ENCODE peak calls at places on chromosomes 6 and 20, in eight cellular contexts. One of them, this sample, is unnamed.

GRCh38 chr20:25195962-25196700 is 619 bp downstream of the ENTPD6 start:
- DNase-seq in uterus: no peak
- DNase-seq in breast epithelium: peak; percentile 72
- DNase-seq in CD4-positive, alpha-beta memory T cell: no peak
- DNase-seq in heart right ventricle: no peak
- DNase-seq in psoas muscle: peak; percentile 77
- DNase-seq in PC-9: peak; percentile 58
- DNase-seq in pancreas: peak; percentile 57
- DNase-seq in this sample: peak; percentile 35

GRCh38 chr6:158611600-158612041 is 32.9 kb downstream of the DYNLT1 start:
- DNase-seq in heart right ventricle: no peak
- DNase-seq in breast epithelium: no peak
- DNase-seq in psoas muscle: no peak
- DNase-seq in uterus: no peak
- DNase-seq in pancreas: no peak
- DNase-seq in PC-9: peak; percentile 51
- DNase-seq in CD4-positive, alpha-beta memory T cell: no peak
- DNase-seq in this sample: no peak

GRCh38 chr20:17625246-17626051 is 55.6 kb downstream of the DSTN start:
- DNase-seq in heart right ventricle: no peak
- DNase-seq in uterus: peak; percentile 13
- DNase-seq in breast epithelium: peak; percentile 40
- DNase-seq in PC-9: no peak
- DNase-seq in psoas muscle: peak; percentile 47
- DNase-seq in CD4-positive, alpha-beta memory T cell: no peak
- DNase-seq in pancreas: no peak
- DNase-seq in this sample: no peak

GRCh38 chr6:141321486-141322347 is 811.0 kb upstream of the GJE1 start:
- DNase-seq in psoas muscle: no peak
- DNase-seq in uterus: no peak
- DNase-seq in PC-9: no peak
- DNase-seq in CD4-positive, alpha-beta memory T cell: no peak
- DNase-seq in heart right ventricle: no peak
- DNase-seq in pancreas: no peak
- DNase-seq in breast epithelium: no peak
- DNase-seq in this sample: no peak

GRCh38 chr20:5222919-5223634 is 93.7 kb downstream of the PROKR2 start:
- DNase-seq in PC-9: peak; percentile 58
- DNase-seq in uterus: no peak
- DNase-seq in heart right ventricle: peak; percentile 48
- DNase-seq in CD4-positive, alpha-beta memory T cell: peak; percentile 53
- DNase-seq in psoas muscle: peak; percentile 70
- DNase-seq in pancreas: peak; percentile 45
- DNase-seq in breast epithelium: no peak
- DNase-seq in this sample: peak; percentile 41

GRCh38 chr20:4090756-4091331 is 75.5 kb upstream of the RNF24 start:
- DNase-seq in pancreas: no peak
- DNase-seq in uterus: no peak
- DNase-seq in breast epithelium: no peak
- DNase-seq in PC-9: no peak
- DNase-seq in heart right ventricle: no peak
- DNase-seq in psoas muscle: no peak
- DNase-seq in CD4-positive, alpha-beta memory T cell: no peak
- DNase-seq in this sample: no peak

GRCh38 chr6:74137910-74138309 is 441.9 kb downstream of the CD109 start:
- DNase-seq in CD4-positive, alpha-beta memory T cell: no peak
- DNase-seq in PC-9: no peak
- DNase-seq in psoas muscle: no peak
- DNase-seq in heart right ventricle: no peak
- DNase-seq in uterus: no peak
- DNase-seq in pancreas: no peak
- DNase-seq in breast epithelium: no peak
- DNase-seq in this sample: peak; percentile 8

GRCh38 chr20:25299801-25300200 is 51.9 kb downstream of the PYGB start:
- DNase-seq in pancreas: no peak
- DNase-seq in psoas muscle: no peak
- DNase-seq in heart right ventricle: no peak
- DNase-seq in PC-9: peak; percentile 49
- DNase-seq in CD4-positive, alpha-beta memory T cell: no peak
- DNase-seq in uterus: no peak
- DNase-seq in breast epithelium: no peak
- DNase-seq in this sample: no peak

GRCh38 chr6:13574149-13574570 is 241 bp upstream of the SIRT5 start:
- DNase-seq in heart right ventricle: peak; percentile 93
- DNase-seq in breast epithelium: peak; percentile 90
- DNase-seq in pancreas: peak; percentile 94
- DNase-seq in PC-9: peak; percentile 96
- DNase-seq in uterus: peak; percentile 92
- DNase-seq in CD4-positive, alpha-beta memory T cell: peak; percentile 94
- DNase-seq in psoas muscle: peak; percentile 95
- DNase-seq in this sample: peak; percentile 95

GRCh38 chr6:113690255-113690956 is 166.7 kb upstream of the MARCKS start:
- DNase-seq in heart right ventricle: no peak
- DNase-seq in psoas muscle: no peak
- DNase-seq in pancreas: peak; percentile 45
- DNase-seq in CD4-positive, alpha-beta memory T cell: no peak
- DNase-seq in PC-9: peak; percentile 21
- DNase-seq in breast epithelium: no peak
- DNase-seq in uterus: no peak
- DNase-seq in this sample: peak; percentile 13

GRCh38 chr6:75481936-75482593 is 11.5 kb downstream of the FILIP1 start:
- DNase-seq in breast epithelium: no peak
- DNase-seq in psoas muscle: no peak
- DNase-seq in CD4-positive, alpha-beta memory T cell: no peak
- DNase-seq in pancreas: no peak
- DNase-seq in PC-9: no peak
- DNase-seq in uterus: peak; percentile 57
- DNase-seq in heart right ventricle: no peak
- DNase-seq in this sample: no peak

GRCh38 chr6:98769546-98769945 is 64.8 kb upstream of the POU3F2 start:
- DNase-seq in psoas muscle: no peak
- DNase-seq in breast epithelium: no peak
- DNase-seq in PC-9: no peak
- DNase-seq in CD4-positive, alpha-beta memory T cell: no peak
- DNase-seq in pancreas: no peak
- DNase-seq in uterus: no peak
- DNase-seq in heart right ventricle: no peak
- DNase-seq in this sample: peak; percentile 55

GRCh38 chr6:2752477-2753115 is 1.9 kb upstream of the MYLK4 start:
- DNase-seq in heart right ventricle: no peak
- DNase-seq in breast epithelium: no peak
- DNase-seq in CD4-positive, alpha-beta memory T cell: no peak
- DNase-seq in PC-9: no peak
- DNase-seq in pancreas: no peak
- DNase-seq in uterus: no peak
- DNase-seq in psoas muscle: no peak
- DNase-seq in this sample: no peak

GRCh38 chr6:1346556-1347186 is 34.8 kb downstream of the FOXQ1 start:
- DNase-seq in PC-9: no peak
- DNase-seq in psoas muscle: no peak
- DNase-seq in pancreas: no peak
- DNase-seq in breast epithelium: no peak
- DNase-seq in CD4-positive, alpha-beta memory T cell: no peak
- DNase-seq in heart right ventricle: no peak
- DNase-seq in uterus: no peak
- DNase-seq in this sample: no peak

GRCh38 chr6:157597461-157598312 is 216.7 kb downstream of the ZDHHC14 start:
- DNase-seq in heart right ventricle: peak; percentile 49
- DNase-seq in breast epithelium: peak; percentile 69
- DNase-seq in pancreas: peak; percentile 66
- DNase-seq in uterus: peak; percentile 55
- DNase-seq in psoas muscle: no peak
- DNase-seq in CD4-positive, alpha-beta memory T cell: no peak
- DNase-seq in PC-9: peak; percentile 42
- DNase-seq in this sample: peak; percentile 62

GRCh38 chr20:58550661-58551060 is 35.5 kb upstream of the APCDD1L start:
- DNase-seq in psoas muscle: no peak
- DNase-seq in pancreas: no peak
- DNase-seq in uterus: no peak
- DNase-seq in breast epithelium: peak; percentile 51
- DNase-seq in PC-9: no peak
- DNase-seq in CD4-positive, alpha-beta memory T cell: no peak
- DNase-seq in heart right ventricle: no peak
- DNase-seq in this sample: no peak

GRCh38 chr6:39102024-39102820 is 12.8 kb downstream of the SAYSD1 start:
- DNase-seq in uterus: no peak
- DNase-seq in psoas muscle: no peak
- DNase-seq in breast epithelium: no peak
- DNase-seq in CD4-positive, alpha-beta memory T cell: no peak
- DNase-seq in PC-9: no peak
- DNase-seq in pancreas: peak; percentile 63
- DNase-seq in heart right ventricle: no peak
- DNase-seq in this sample: peak; percentile 73

GRCh38 chr6:168221000-168221399 is 98.6 kb downstream of the DACT2 start:
- DNase-seq in CD4-positive, alpha-beta memory T cell: no peak
- DNase-seq in breast epithelium: no peak
- DNase-seq in PC-9: no peak
- DNase-seq in uterus: no peak
- DNase-seq in heart right ventricle: no peak
- DNase-seq in psoas muscle: no peak
- DNase-seq in pancreas: no peak
- DNase-seq in this sample: no peak

GRCh38 chr6:8219352-8219943 is 117.1 kb upstream of the EEF1E1 start:
- DNase-seq in heart right ventricle: peak; percentile 21
- DNase-seq in breast epithelium: no peak
- DNase-seq in PC-9: peak; percentile 33
- DNase-seq in CD4-positive, alpha-beta memory T cell: no peak
- DNase-seq in psoas muscle: no peak
- DNase-seq in pancreas: peak; percentile 46
- DNase-seq in uterus: peak; percentile 22
- DNase-seq in this sample: peak; percentile 62

DNA sequence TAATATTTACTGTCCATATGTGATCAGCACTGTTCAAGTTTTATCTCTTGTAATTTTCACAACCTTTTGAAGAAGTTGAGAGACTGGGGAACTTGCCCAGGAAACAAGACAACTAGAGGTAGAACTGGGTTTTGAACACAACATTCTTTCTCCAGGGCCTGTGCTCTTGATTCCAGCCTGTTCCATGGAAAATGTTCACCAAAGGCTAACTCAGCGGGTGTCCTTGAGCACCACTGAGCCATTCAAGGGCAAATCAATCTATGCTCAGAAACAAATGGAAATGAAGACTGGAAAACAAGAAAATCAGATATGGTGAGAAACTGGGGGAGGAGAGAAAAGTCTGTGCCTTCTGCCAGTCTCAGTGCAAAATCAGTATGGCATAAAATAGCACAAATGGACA is 682.2 kb upstream of the AGPAT4 start:
- DNase-seq in pancreas: no peak
- DNase-seq in breast epithelium: no peak
- DNase-seq in CD4-positive, alpha-beta memory T cell: no peak
- DNase-seq in heart right ventricle: no peak
- DNase-seq in uterus: no peak
- DNase-seq in psoas muscle: no peak
- DNase-seq in PC-9: no peak
- DNase-seq in this sample: no peak
- H3K27me3 ChIP-seq in pancreas: no peaks in the 10 kb centered on the region
- H3K27me3 ChIP-seq in breast epithelium: no peaks in the 10 kb centered on the region
- H3K27me3 ChIP-seq in CD4-positive, alpha-beta memory T cell: no peaks in the 10 kb centered on the region
- H3K27me3 ChIP-seq in heart right ventricle: no peaks in the 10 kb centered on the region
- H3K27me3 ChIP-seq in uterus: no peaks in the 10 kb centered on the region
- H3K27me3 ChIP-seq in psoas muscle: no peaks in the 10 kb centered on the region
- H3K27me3 ChIP-seq in PC-9: peaks cover 22% of the 10 kb centered on the region
- H3K27me3 ChIP-seq in this sample: no peaks in the 10 kb centered on the region

DNA sequence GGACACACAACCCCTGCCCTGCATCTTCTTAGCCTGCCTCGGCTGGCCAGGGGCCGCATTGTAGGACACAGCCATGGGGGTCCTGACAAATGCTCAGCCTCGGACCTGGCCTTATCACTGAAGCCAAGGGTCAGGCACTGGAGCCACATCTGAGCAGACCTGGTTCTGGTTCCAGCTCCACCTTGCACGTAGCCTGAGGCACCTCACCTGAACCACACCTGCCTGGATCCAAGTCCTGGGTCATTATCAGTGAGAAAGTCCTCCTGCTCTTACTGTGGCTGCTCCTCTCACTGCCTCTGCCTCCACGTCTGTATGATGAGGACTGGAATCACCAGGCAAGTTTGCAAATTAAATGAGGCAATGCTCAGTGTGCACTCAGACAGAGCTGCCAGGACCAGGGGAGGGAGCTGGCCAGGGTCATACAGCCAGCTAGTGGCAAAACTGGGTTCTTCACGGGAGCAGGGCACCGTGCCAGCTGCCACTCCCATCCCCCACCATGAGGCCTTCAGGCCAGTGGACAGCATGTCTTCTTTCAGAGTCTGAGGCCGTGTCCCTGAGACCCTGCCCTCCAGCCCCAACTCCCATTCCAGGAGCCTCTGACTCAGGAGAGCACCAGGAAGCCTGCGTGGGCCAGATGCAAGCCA is 40.2 kb downstream of the MRPL14 start:
- DNase-seq in psoas muscle: peak; percentile 88
- DNase-seq in CD4-positive, alpha-beta memory T cell: no peak
- DNase-seq in heart right ventricle: no peak
- DNase-seq in uterus: no peak
- DNase-seq in pancreas: peak; percentile 75
- DNase-seq in breast epithelium: peak; percentile 69
- DNase-seq in PC-9: peak; percentile 58
- DNase-seq in this sample: no peak
- H3K4me1 ChIP-seq in psoas muscle: peaks cover 25% of the 10 kb centered on the region
- H3K4me1 ChIP-seq in CD4-positive, alpha-beta memory T cell: no peaks in the 10 kb centered on the region
- H3K4me1 ChIP-seq in heart right ventricle: peaks cover 36% of the 10 kb centered on the region
- H3K4me1 ChIP-seq in uterus: no peaks in the 10 kb centered on the region
- H3K4me1 ChIP-seq in pancreas: no peaks in the 10 kb centered on the region
- H3K4me1 ChIP-seq in breast epithelium: no peaks in the 10 kb centered on the region
- H3K4me1 ChIP-seq in PC-9: peaks cover 13% of the 10 kb centered on the region
- H3K4me1 ChIP-seq in this sample: no peaks in the 10 kb centered on the region

GRCh38 chr6:30112402-30113376 is at the start of gene TRIM31:
- DNase-seq in psoas muscle: no peak
- DNase-seq in heart right ventricle: no peak
- DNase-seq in uterus: no peak
- DNase-seq in PC-9: no peak
- DNase-seq in pancreas: no peak
- DNase-seq in CD4-positive, alpha-beta memory T cell: no peak
- DNase-seq in breast epithelium: no peak
- DNase-seq in this sample: no peak
- H3K27me3 ChIP-seq in psoas muscle: peaks cover 15% of the 10 kb centered on the region
- H3K27me3 ChIP-seq in heart right ventricle: peaks cover 92% of the 10 kb centered on the region
- H3K27me3 ChIP-seq in uterus: peaks cover 19% of the 10 kb centered on the region
- H3K27me3 ChIP-seq in PC-9: no peaks in the 10 kb centered on the region
- H3K27me3 ChIP-seq in pancreas: no peaks in the 10 kb centered on the region
- H3K27me3 ChIP-seq in CD4-positive, alpha-beta memory T cell: peaks cover 7% of the 10 kb centered on the region
- H3K27me3 ChIP-seq in breast epithelium: peaks cover 39% of the 10 kb centered on the region
- H3K27me3 ChIP-seq in this sample: peaks cover 32% of the 10 kb centered on the region

DNA sequence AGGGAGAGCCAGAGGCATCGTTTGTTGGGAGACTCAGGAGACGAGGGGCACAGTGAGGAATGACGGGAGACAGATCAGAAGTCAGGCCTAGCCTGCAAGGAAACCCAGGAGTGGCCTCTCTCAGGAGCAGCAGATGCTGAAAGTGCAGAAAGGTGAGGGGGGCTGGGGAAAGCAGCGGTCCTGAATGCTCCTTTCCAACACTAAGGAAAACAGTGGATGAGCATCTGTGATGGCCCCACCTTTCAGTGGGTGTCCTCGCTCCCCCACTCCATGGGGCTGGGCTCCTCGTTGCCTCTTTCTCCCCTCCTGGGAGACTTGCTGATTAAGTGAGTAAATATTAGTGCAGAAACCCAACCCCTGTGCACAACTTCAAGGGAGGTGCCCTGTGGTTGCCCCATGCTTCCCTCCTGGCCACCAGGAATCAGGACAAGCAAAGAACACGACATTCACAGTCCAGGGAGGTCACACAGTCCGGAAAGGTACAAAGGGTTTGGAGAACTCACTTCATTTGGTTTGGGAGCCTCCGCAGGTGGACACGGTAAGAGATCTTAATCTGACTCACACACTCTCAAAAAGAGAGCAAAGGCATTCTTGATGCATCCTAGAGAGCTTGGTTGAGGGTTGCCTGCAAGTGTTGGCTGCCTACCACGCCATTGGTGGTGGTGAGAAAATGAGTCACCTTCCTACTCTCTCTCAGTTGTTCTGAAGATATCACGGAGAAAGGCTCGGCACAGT is 9.7 kb upstream of the BPIFB1 start:
- DNase-seq in breast epithelium: no peak
- DNase-seq in pancreas: no peak
- DNase-seq in PC-9: no peak
- DNase-seq in CD4-positive, alpha-beta memory T cell: no peak
- DNase-seq in uterus: no peak
- DNase-seq in psoas muscle: no peak
- DNase-seq in heart right ventricle: no peak
- DNase-seq in this sample: no peak
- H3K4me1 ChIP-seq in breast epithelium: no peaks in the 10 kb centered on the region
- H3K4me1 ChIP-seq in pancreas: peaks cover 3% of the 10 kb centered on the region
- H3K4me1 ChIP-seq in PC-9: peaks cover 30% of the 10 kb centered on the region
- H3K4me1 ChIP-seq in CD4-positive, alpha-beta memory T cell: no peaks in the 10 kb centered on the region
- H3K4me1 ChIP-seq in uterus: no peaks in the 10 kb centered on the region
- H3K4me1 ChIP-seq in psoas muscle: no peaks in the 10 kb centered on the region
- H3K4me1 ChIP-seq in heart right ventricle: no peaks in the 10 kb centered on the region
- H3K4me1 ChIP-seq in this sample: peaks cover 6% of the 10 kb centered on the region